ENCODE peak calls at places on chromosomes 6 and 20, in four cellular contexts. Z is stimulated activated CD4-positive, alpha-beta T cell treated with anti-CD3 and anti-CD28 coated beads, Interleukin-15, amount 100 ng/mL, for 24 hours; M is NCI-H1092 treated with DMSO at 0.1 percent for 48 hours; U is brain microvascular endothelial cell. W is an unnamed sample.

GRCh38 chr20:61644387-61645076 is 392.5 kb downstream of the CDH4 start:
- DNase-seq in Z (no peak), M (no peak), U (no peak), W (no peak)

GRCh38 chr20:23585808-23586734 is 17.8 kb upstream of the CST9L start:
- DNase-seq in Z (no peak), M (no peak), U (no peak), W (no peak)

GRCh38 chr6:27672113-27672799 is 199.4 kb upstream of the ZNF184 start:
- DNase-seq in Z (peak), M (no peak), U (peak), W (peak)

GRCh38 chr6:32432050-32432450 is 7.6 kb upstream of the HLA-DRA start:
- DNase-seq in Z (no peak), M (no peak), U (no peak), W (peak)

GRCh38 chr20:48933017-48933766 is 11.7 kb downstream of the ARFGEF2 start:
- DNase-seq in Z (no peak), M (no peak), U (no peak), W (peak)

GRCh38 chr20:2131366-2131765 is 29.7 kb downstream of the STK35 start:
- DNase-seq in Z (no peak), M (no peak), U (peak), W (no peak)

GRCh38 chr20:36063916-36064660 is 90.5 kb upstream of the EPB41L1 start:
- DNase-seq in Z (no peak), M (peak), U (no peak), W (no peak)

GRCh38 chr6:62102387-62102786 is 183.6 kb downstream of the KHDRBS2 start:
- DNase-seq in Z (no peak), M (no peak), U (no peak), W (no peak)

GRCh38 chr6:26501482-26501986 is 1.4 kb downstream of the BTN1A1 start:
- DNase-seq in Z (peak), M (no peak), U (no peak), W (no peak)

GRCh38 chr6:37696220-37696840 is 1.4 kb downstream of the MDGA1 start:
- DNase-seq in Z (peak), M (peak), U (no peak), W (no peak)

W was measured in NCI-H1105 treated with DMSO at 0.1 percent for 48 hours.